ENCODE peak calls at places on chromosomes 6 and 20, in eight cellular contexts. One of them, this sample, is unnamed.

GRCh38 chr6:163579111-163579879 is 164.8 kb downstream of the QKI start:
- DNase-seq in kidney epithelial cell: no peak
- DNase-seq in omental fat pad: no peak
- DNase-seq in NK-92 treated with Interleukin-12 subunit alpha and Interleukin-12 subunit beta, amount 100 ng/mL, for 24 hours: no peak
- DNase-seq in KBM-7: peak; percentile 3
- DNase-seq in activated gamma-delta T cell: no peak
- DNase-seq in ELF-1: peak; percentile 54
- DNase-seq in ecto neural progenitor cell: no peak
- DNase-seq in this sample: no peak

GRCh38 chr6:16698988-16699868 is 62.0 kb downstream of the ATXN1 start:
- DNase-seq in activated gamma-delta T cell: no peak
- DNase-seq in KBM-7: peak; percentile 20
- DNase-seq in ecto neural progenitor cell: no peak
- DNase-seq in NK-92 treated with Interleukin-12 subunit alpha and Interleukin-12 subunit beta, amount 100 ng/mL, for 24 hours: peak; percentile 38
- DNase-seq in omental fat pad: no peak
- DNase-seq in ELF-1: no peak
- DNase-seq in kidney epithelial cell: no peak
- DNase-seq in this sample: no peak

GRCh38 chr6:119385994-119386393 is 36.4 kb upstream of the MAN1A1 start:
- DNase-seq in omental fat pad: no peak
- DNase-seq in kidney epithelial cell: no peak
- DNase-seq in ELF-1: no peak
- DNase-seq in NK-92 treated with Interleukin-12 subunit alpha and Interleukin-12 subunit beta, amount 100 ng/mL, for 24 hours: no peak
- DNase-seq in activated gamma-delta T cell: no peak
- DNase-seq in ecto neural progenitor cell: no peak
- DNase-seq in KBM-7: no peak
- DNase-seq in this sample: no peak

GRCh38 chr6:139784222-139784769 is 409.8 kb upstream of the CITED2 start:
- DNase-seq in NK-92 treated with Interleukin-12 subunit alpha and Interleukin-12 subunit beta, amount 100 ng/mL, for 24 hours: no peak
- DNase-seq in ELF-1: no peak
- DNase-seq in ecto neural progenitor cell: no peak
- DNase-seq in kidney epithelial cell: no peak
- DNase-seq in omental fat pad: no peak
- DNase-seq in activated gamma-delta T cell: no peak
- DNase-seq in KBM-7: no peak
- DNase-seq in this sample: no peak

GRCh38 chr20:62588458-62589149 is 53.7 kb upstream of the SLCO4A1 start:
- DNase-seq in KBM-7: no peak
- DNase-seq in NK-92 treated with Interleukin-12 subunit alpha and Interleukin-12 subunit beta, amount 100 ng/mL, for 24 hours: no peak
- DNase-seq in kidney epithelial cell: no peak
- DNase-seq in activated gamma-delta T cell: no peak
- DNase-seq in ELF-1: no peak
- DNase-seq in ecto neural progenitor cell: no peak
- DNase-seq in omental fat pad: no peak
- DNase-seq in this sample: no peak

GRCh38 chr20:24769878-24770627 is 179.0 kb upstream of the CST7 start:
- DNase-seq in activated gamma-delta T cell: no peak
- DNase-seq in NK-92 treated with Interleukin-12 subunit alpha and Interleukin-12 subunit beta, amount 100 ng/mL, for 24 hours: no peak
- DNase-seq in KBM-7: no peak
- DNase-seq in ELF-1: no peak
- DNase-seq in ecto neural progenitor cell: peak; percentile 34
- DNase-seq in kidney epithelial cell: no peak
- DNase-seq in omental fat pad: no peak
- DNase-seq in this sample: no peak

GRCh38 chr6:156175971-156176421 is 601.2 kb upstream of the ARID1B start:
- DNase-seq in ELF-1: peak; percentile 79
- DNase-seq in activated gamma-delta T cell: no peak
- DNase-seq in kidney epithelial cell: no peak
- DNase-seq in ecto neural progenitor cell: peak; percentile 60
- DNase-seq in NK-92 treated with Interleukin-12 subunit alpha and Interleukin-12 subunit beta, amount 100 ng/mL, for 24 hours: no peak
- DNase-seq in KBM-7: no peak
- DNase-seq in omental fat pad: no peak
- DNase-seq in this sample: no peak

GRCh38 chr20:50624351-50625016 is 66.9 kb downstream of the RIPOR3 start:
- DNase-seq in kidney epithelial cell: peak; percentile 55
- DNase-seq in omental fat pad: no peak
- DNase-seq in KBM-7: no peak
- DNase-seq in ELF-1: no peak
- DNase-seq in ecto neural progenitor cell: no peak
- DNase-seq in activated gamma-delta T cell: no peak
- DNase-seq in NK-92 treated with Interleukin-12 subunit alpha and Interleukin-12 subunit beta, amount 100 ng/mL, for 24 hours: no peak
- DNase-seq in this sample: no peak

GRCh38 chr20:2820896-2821869 is 5.0 kb downstream of the TMEM239 start:
- DNase-seq in NK-92 treated with Interleukin-12 subunit alpha and Interleukin-12 subunit beta, amount 100 ng/mL, for 24 hours: no peak
- DNase-seq in ELF-1: peak; percentile 58
- DNase-seq in activated gamma-delta T cell: no peak
- DNase-seq in kidney epithelial cell: no peak
- DNase-seq in KBM-7: no peak
- DNase-seq in omental fat pad: no peak
- DNase-seq in ecto neural progenitor cell: no peak
- DNase-seq in this sample: no peak

GRCh38 chr20:4063631-4064030 is 48.3 kb upstream of the RNF24 start:
- DNase-seq in ecto neural progenitor cell: no peak
- DNase-seq in NK-92 treated with Interleukin-12 subunit alpha and Interleukin-12 subunit beta, amount 100 ng/mL, for 24 hours: no peak
- DNase-seq in KBM-7: no peak
- DNase-seq in kidney epithelial cell: no peak
- DNase-seq in activated gamma-delta T cell: no peak
- DNase-seq in ELF-1: peak; percentile 59
- DNase-seq in omental fat pad: no peak
- DNase-seq in this sample: no peak

GRCh38 chr6:56683882-56684281 is 41.2 kb upstream of the DST start:
- DNase-seq in ELF-1: no peak
- DNase-seq in ecto neural progenitor cell: no peak
- DNase-seq in KBM-7: no peak
- DNase-seq in NK-92 treated with Interleukin-12 subunit alpha and Interleukin-12 subunit beta, amount 100 ng/mL, for 24 hours: no peak
- DNase-seq in activated gamma-delta T cell: no peak
- DNase-seq in kidney epithelial cell: peak; percentile 76
- DNase-seq in omental fat pad: no peak
- DNase-seq in this sample: no peak

GRCh38 chr20:48049631-48050030 is 264.4 kb upstream of the SULF2 start:
- DNase-seq in kidney epithelial cell: no peak
- DNase-seq in KBM-7: no peak
- DNase-seq in ELF-1: no peak
- DNase-seq in omental fat pad: no peak
- DNase-seq in NK-92 treated with Interleukin-12 subunit alpha and Interleukin-12 subunit beta, amount 100 ng/mL, for 24 hours: no peak
- DNase-seq in activated gamma-delta T cell: no peak
- DNase-seq in ecto neural progenitor cell: no peak
- DNase-seq in this sample: no peak

GRCh38 chr6:126753616-126754015 is 364.9 kb upstream of the RSPO3 start:
- DNase-seq in ecto neural progenitor cell: no peak
- DNase-seq in kidney epithelial cell: no peak
- DNase-seq in ELF-1: no peak
- DNase-seq in KBM-7: no peak
- DNase-seq in omental fat pad: no peak
- DNase-seq in NK-92 treated with Interleukin-12 subunit alpha and Interleukin-12 subunit beta, amount 100 ng/mL, for 24 hours: no peak
- DNase-seq in activated gamma-delta T cell: no peak
- DNase-seq in this sample: no peak

GRCh38 chr6:130778946-130779657 is 48.1 kb upstream of the SMLR1 start:
- DNase-seq in kidney epithelial cell: no peak
- DNase-seq in NK-92 treated with Interleukin-12 subunit alpha and Interleukin-12 subunit beta, amount 100 ng/mL, for 24 hours: no peak
- DNase-seq in KBM-7: peak; percentile 40
- DNase-seq in ELF-1: no peak
- DNase-seq in ecto neural progenitor cell: no peak
- DNase-seq in activated gamma-delta T cell: no peak
- DNase-seq in omental fat pad: no peak
- DNase-seq in this sample: no peak

GRCh38 chr6:20211941-20212391 is 303 bp downstream of the MBOAT1 start:
- DNase-seq in NK-92 treated with Interleukin-12 subunit alpha and Interleukin-12 subunit beta, amount 100 ng/mL, for 24 hours: no peak
- DNase-seq in kidney epithelial cell: no peak
- DNase-seq in ELF-1: peak; percentile 71
- DNase-seq in ecto neural progenitor cell: peak; percentile 66
- DNase-seq in activated gamma-delta T cell: peak; percentile 36
- DNase-seq in omental fat pad: no peak
- DNase-seq in KBM-7: no peak
- DNase-seq in this sample: no peak

GRCh38 chr6:139881728-139882211 is 507.3 kb upstream of the CITED2 start:
- DNase-seq in ELF-1: peak; percentile 59
- DNase-seq in kidney epithelial cell: no peak
- DNase-seq in KBM-7: peak; percentile 71
- DNase-seq in activated gamma-delta T cell: no peak
- DNase-seq in NK-92 treated with Interleukin-12 subunit alpha and Interleukin-12 subunit beta, amount 100 ng/mL, for 24 hours: no peak
- DNase-seq in ecto neural progenitor cell: peak; percentile 53
- DNase-seq in omental fat pad: no peak
- DNase-seq in this sample: no peak

GRCh38 chr6:81682238-81682795 is 70.2 kb downstream of the TENT5A start:
- DNase-seq in omental fat pad: no peak
- DNase-seq in NK-92 treated with Interleukin-12 subunit alpha and Interleukin-12 subunit beta, amount 100 ng/mL, for 24 hours: no peak
- DNase-seq in kidney epithelial cell: no peak
- DNase-seq in ecto neural progenitor cell: no peak
- DNase-seq in activated gamma-delta T cell: no peak
- DNase-seq in ELF-1: no peak
- DNase-seq in KBM-7: no peak
- DNase-seq in this sample: no peak

GRCh38 chr6:17700421-17701416 is 6.0 kb downstream of the NUP153 start:
- DNase-seq in NK-92 treated with Interleukin-12 subunit alpha and Interleukin-12 subunit beta, amount 100 ng/mL, for 24 hours: no peak
- DNase-seq in omental fat pad: no peak
- DNase-seq in ecto neural progenitor cell: no peak
- DNase-seq in activated gamma-delta T cell: no peak
- DNase-seq in kidney epithelial cell: no peak
- DNase-seq in ELF-1: no peak
- DNase-seq in KBM-7: peak; percentile 83
- DNase-seq in this sample: no peak

GRCh38 chr20:44738779-44739477 is 6.7 kb upstream of the KCNK15 start:
- DNase-seq in NK-92 treated with Interleukin-12 subunit alpha and Interleukin-12 subunit beta, amount 100 ng/mL, for 24 hours: peak; percentile 13
- DNase-seq in ELF-1: peak; percentile 75
- DNase-seq in KBM-7: peak; percentile 43
- DNase-seq in omental fat pad: peak; percentile 58
- DNase-seq in ecto neural progenitor cell: peak; percentile 65
- DNase-seq in activated gamma-delta T cell: no peak
- DNase-seq in kidney epithelial cell: no peak
- DNase-seq in this sample: no peak

GRCh38 chr6:157133856-157134255 is 189.5 kb downstream of the TMEM242 start:
- DNase-seq in KBM-7: no peak
- DNase-seq in ecto neural progenitor cell: no peak
- DNase-seq in kidney epithelial cell: no peak
- DNase-seq in ELF-1: no peak
- DNase-seq in activated gamma-delta T cell: no peak
- DNase-seq in omental fat pad: no peak
- DNase-seq in NK-92 treated with Interleukin-12 subunit alpha and Interleukin-12 subunit beta, amount 100 ng/mL, for 24 hours: no peak
- DNase-seq in this sample: no peak

GRCh38 chr20:50625986-50626677 is 65.2 kb downstream of the RIPOR3 start:
- DNase-seq in ecto neural progenitor cell: peak; percentile 74
- DNase-seq in NK-92 treated with Interleukin-12 subunit alpha and Interleukin-12 subunit beta, amount 100 ng/mL, for 24 hours: no peak
- DNase-seq in KBM-7: peak; percentile 77
- DNase-seq in activated gamma-delta T cell: no peak
- DNase-seq in ELF-1: peak; percentile 93
- DNase-seq in kidney epithelial cell: no peak
- DNase-seq in omental fat pad: no peak
- DNase-seq in this sample: no peak

GRCh38 chr6:148328876-148329567 is 13.6 kb upstream of the SASH1 start:
- DNase-seq in kidney epithelial cell: no peak
- DNase-seq in ELF-1: no peak
- DNase-seq in NK-92 treated with Interleukin-12 subunit alpha and Interleukin-12 subunit beta, amount 100 ng/mL, for 24 hours: no peak
- DNase-seq in ecto neural progenitor cell: no peak
- DNase-seq in KBM-7: no peak
- DNase-seq in activated gamma-delta T cell: no peak
- DNase-seq in omental fat pad: no peak
- DNase-seq in this sample: no peak

GRCh38 chr6:160881409-160881808 is 110.2 kb upstream of the MAP3K4 start:
- DNase-seq in KBM-7: no peak
- DNase-seq in NK-92 treated with Interleukin-12 subunit alpha and Interleukin-12 subunit beta, amount 100 ng/mL, for 24 hours: no peak
- DNase-seq in kidney epithelial cell: no peak
- DNase-seq in activated gamma-delta T cell: no peak
- DNase-seq in ecto neural progenitor cell: no peak
- DNase-seq in omental fat pad: no peak
- DNase-seq in ELF-1: no peak
- DNase-seq in this sample: no peak

GRCh38 chr6:5307058-5307457 is 45.7 kb downstream of the FARS2 start:
- DNase-seq in NK-92 treated with Interleukin-12 subunit alpha and Interleukin-12 subunit beta, amount 100 ng/mL, for 24 hours: no peak
- DNase-seq in ELF-1: no peak
- DNase-seq in ecto neural progenitor cell: no peak
- DNase-seq in kidney epithelial cell: no peak
- DNase-seq in omental fat pad: no peak
- DNase-seq in KBM-7: no peak
- DNase-seq in activated gamma-delta T cell: no peak
- DNase-seq in this sample: no peak

GRCh38 chr6:5084787-5085637 is at the start of gene PPP1R3G:
- DNase-seq in KBM-7: peak; percentile 48
- DNase-seq in kidney epithelial cell: no peak
- DNase-seq in omental fat pad: no peak
- DNase-seq in activated gamma-delta T cell: no peak
- DNase-seq in NK-92 treated with Interleukin-12 subunit alpha and Interleukin-12 subunit beta, amount 100 ng/mL, for 24 hours: no peak
- DNase-seq in ecto neural progenitor cell: no peak
- DNase-seq in ELF-1: peak; percentile 25
- DNase-seq in this sample: no peak

GRCh38 chr6:11275598-11275997 is 43.1 kb upstream of the NEDD9 start:
- DNase-seq in KBM-7: peak; percentile 67
- DNase-seq in kidney epithelial cell: peak; percentile 88
- DNase-seq in NK-92 treated with Interleukin-12 subunit alpha and Interleukin-12 subunit beta, amount 100 ng/mL, for 24 hours: no peak
- DNase-seq in omental fat pad: no peak
- DNase-seq in activated gamma-delta T cell: no peak
- DNase-seq in ELF-1: no peak
- DNase-seq in ecto neural progenitor cell: no peak
- DNase-seq in this sample: no peak

GRCh38 chr6:88302769-88303230 is 136.7 kb upstream of the CNR1 start:
- DNase-seq in ELF-1: no peak
- DNase-seq in omental fat pad: no peak
- DNase-seq in ecto neural progenitor cell: no peak
- DNase-seq in NK-92 treated with Interleukin-12 subunit alpha and Interleukin-12 subunit beta, amount 100 ng/mL, for 24 hours: no peak
- DNase-seq in KBM-7: no peak
- DNase-seq in kidney epithelial cell: no peak
- DNase-seq in activated gamma-delta T cell: no peak
- DNase-seq in this sample: no peak

GRCh38 chr6:165952514-165952913 is 215.1 kb downstream of the TBXT start:
- DNase-seq in omental fat pad: no peak
- DNase-seq in activated gamma-delta T cell: no peak
- DNase-seq in ELF-1: no peak
- DNase-seq in NK-92 treated with Interleukin-12 subunit alpha and Interleukin-12 subunit beta, amount 100 ng/mL, for 24 hours: no peak
- DNase-seq in ecto neural progenitor cell: no peak
- DNase-seq in KBM-7: no peak
- DNase-seq in kidney epithelial cell: no peak
- DNase-seq in this sample: no peak

GRCh38 chr6:134935076-134935475 is 14.8 kb downstream of the ALDH8A1 start:
- DNase-seq in NK-92 treated with Interleukin-12 subunit alpha and Interleukin-12 subunit beta, amount 100 ng/mL, for 24 hours: no peak
- DNase-seq in ELF-1: no peak
- DNase-seq in KBM-7: no peak
- DNase-seq in activated gamma-delta T cell: no peak
- DNase-seq in kidney epithelial cell: peak; percentile 61
- DNase-seq in ecto neural progenitor cell: no peak
- DNase-seq in omental fat pad: no peak
- DNase-seq in this sample: no peak

GRCh38 chr6:13189710-13190109 is 138.6 kb downstream of the TBC1D7 start:
- DNase-seq in ELF-1: no peak
- DNase-seq in ecto neural progenitor cell: no peak
- DNase-seq in activated gamma-delta T cell: no peak
- DNase-seq in NK-92 treated with Interleukin-12 subunit alpha and Interleukin-12 subunit beta, amount 100 ng/mL, for 24 hours: no peak
- DNase-seq in KBM-7: no peak
- DNase-seq in omental fat pad: no peak
- DNase-seq in kidney epithelial cell: no peak
- DNase-seq in this sample: no peak

GRCh38 chr6:54916858-54917257 is 70.3 kb downstream of the FAM83B start:
- DNase-seq in kidney epithelial cell: no peak
- DNase-seq in activated gamma-delta T cell: no peak
- DNase-seq in ecto neural progenitor cell: no peak
- DNase-seq in ELF-1: no peak
- DNase-seq in KBM-7: no peak
- DNase-seq in NK-92 treated with Interleukin-12 subunit alpha and Interleukin-12 subunit beta, amount 100 ng/mL, for 24 hours: no peak
- DNase-seq in omental fat pad: no peak
- DNase-seq in this sample: no peak

GRCh38 chr6:7909323-7910276 is 988 bp downstream of the TXNDC5 start:
- DNase-seq in NK-92 treated with Interleukin-12 subunit alpha and Interleukin-12 subunit beta, amount 100 ng/mL, for 24 hours: no peak
- DNase-seq in ecto neural progenitor cell: peak; percentile 79
- DNase-seq in KBM-7: peak; percentile 55
- DNase-seq in ELF-1: peak; percentile 66
- DNase-seq in activated gamma-delta T cell: no peak
- DNase-seq in omental fat pad: no peak
- DNase-seq in kidney epithelial cell: no peak
- DNase-seq in this sample: no peak

GRCh38 chr6:108921547-108922331 is 73.5 kb downstream of the ARMC2 start:
- DNase-seq in NK-92 treated with Interleukin-12 subunit alpha and Interleukin-12 subunit beta, amount 100 ng/mL, for 24 hours: no peak
- DNase-seq in ELF-1: no peak
- DNase-seq in kidney epithelial cell: no peak
- DNase-seq in ecto neural progenitor cell: no peak
- DNase-seq in activated gamma-delta T cell: no peak
- DNase-seq in KBM-7: peak; percentile 39
- DNase-seq in omental fat pad: no peak
- DNase-seq in this sample: no peak

GRCh38 chr20:44460795-44461141 is 14.9 kb upstream of the TTPAL start:
- DNase-seq in kidney epithelial cell: no peak
- DNase-seq in activated gamma-delta T cell: no peak
- DNase-seq in NK-92 treated with Interleukin-12 subunit alpha and Interleukin-12 subunit beta, amount 100 ng/mL, for 24 hours: no peak
- DNase-seq in ecto neural progenitor cell: no peak
- DNase-seq in KBM-7: peak; percentile 48
- DNase-seq in omental fat pad: no peak
- DNase-seq in ELF-1: no peak
- DNase-seq in this sample: no peak

This sample was measured in cortex of kidney.